ENCODE peak calls at places on chromosomes 6 and 20, in five cellular contexts. B is AG04450, R is mucosa of descending colon, I is lower leg skin, P is NCI-H2029. D is an unnamed sample.

GRCh38 chr20:36644032-36644712 is 1.8 kb downstream of the SLA2 start:
- DNase-seq in B (no peak), R (peak), I (no peak), P (peak), D (no peak)

GRCh38 chr6:43262000-43262779 is 18.9 kb downstream of the TTBK1 start:
- DNase-seq in B (no peak), R (no peak), I (no peak), P (no peak), D (no peak)

GRCh38 chr6:145531822-145532221 is 203.5 kb downstream of the EPM2A start:
- DNase-seq in B (no peak), R (no peak), I (no peak), P (no peak), D (no peak)

GRCh38 chr6:125095501-125096301 is 57.9 kb upstream of the TPD52L1 start:
- DNase-seq in B (peak), R (no peak), I (no peak), P (no peak), D (no peak)

GRCh38 chr20:40979247-40979646 is 49.4 kb upstream of the TOP1 start:
- DNase-seq in B (no peak), R (no peak), I (no peak), P (no peak), D (no peak)

GRCh38 chr6:37713529-37714119 is 15.9 kb upstream of the MDGA1 start:
- DNase-seq in B (no peak), R (no peak), I (no peak), P (no peak), D (no peak)

GRCh38 chr6:134005824-134006223 is 46.6 kb downstream of the SLC2A12 start:
- DNase-seq in B (no peak), R (no peak), I (no peak), P (no peak), D (no peak)

GRCh38 chr6:26436018-26436417 is 4.3 kb upstream of the BTN3A3 start:
- DNase-seq in B (no peak), R (no peak), I (no peak), P (no peak), D (no peak)

GRCh38 chr20:35021063-35021462 is 65.4 kb downstream of the MYH7B start:
- DNase-seq in B (no peak), R (no peak), I (no peak), P (no peak), D (no peak)

GRCh38 chr20:41110930-41111577 is 26.3 kb upstream of the PLCG1 start:
- DNase-seq in B (no peak), R (no peak), I (no peak), P (no peak), D (peak)

GRCh38 chr6:132259070-132259469 is 142.2 kb downstream of the MOXD1 start:
- DNase-seq in B (no peak), R (no peak), I (no peak), P (no peak), D (no peak)

GRCh38 chr20:12566596-12566995 is 442.2 kb upstream of the SPTLC3 start:
- DNase-seq in B (no peak), R (no peak), I (no peak), P (no peak), D (no peak)

GRCh38 chr6:128095362-128095761 is 194.5 kb upstream of the THEMIS start:
- DNase-seq in B (no peak), R (no peak), I (no peak), P (no peak), D (no peak)

GRCh38 chr6:15517600-15517999 is 145.2 kb downstream of the DTNBP1 start:
- DNase-seq in B (no peak), R (no peak), I (no peak), P (no peak), D (no peak)

GRCh38 chr20:11901127-11901526 is 16.6 kb upstream of the BTBD3 start:
- DNase-seq in B (peak), R (no peak), I (no peak), P (no peak), D (no peak)

GRCh38 chr6:34901930-34902329 is 12.9 kb downstream of the ANKS1A start:
- DNase-seq in B (no peak), R (no peak), I (no peak), P (no peak), D (no peak)

GRCh38 chr6:37602360-37602759 is 95.3 kb downstream of the MDGA1 start:
- DNase-seq in B (peak), R (no peak), I (no peak), P (no peak), D (no peak)

GRCh38 chr6:45812937-45813336 is 202.7 kb downstream of the CLIC5 start:
- DNase-seq in B (no peak), R (no peak), I (no peak), P (no peak), D (no peak)

GRCh38 chr6:135030056-135030473 is 24.6 kb downstream of the HBS1L start:
- DNase-seq in B (no peak), R (no peak), I (no peak), P (no peak), D (no peak)

GRCh38 chr6:136609878-136610706 is 59.9 kb upstream of the MAP7 start:
- DNase-seq in B (peak), R (peak), I (peak), P (peak), D (peak)

GRCh38 chr6:138129190-138129589 is 22.0 kb upstream of the PERP start:
- DNase-seq in B (no peak), R (no peak), I (no peak), P (no peak), D (no peak)

GRCh38 chr6:11324453-11325023 is 92.1 kb upstream of the NEDD9 start:
- DNase-seq in B (no peak), R (no peak), I (no peak), P (no peak), D (no peak)

GRCh38 chr6:1335367-1336037 is 23.6 kb downstream of the FOXQ1 start:
- DNase-seq in B (no peak), R (no peak), I (peak), P (no peak), D (peak)